ENCODE peak calls at places on chromosome 18, in ten cellular contexts. I is OCI-LY7; O is right cardiac atrium; M is GM23248; A is lower lobe of right lung; P is Panc1; X is naive thymus-derived CD4-positive, alpha-beta T cell; B is CD4-positive, alpha-beta T cell; G is body of pancreas; S is substantia nigra. J is an unnamed sample.

GRCh38 chr18:23225518-23225917 is 90.2 kb downstream of the CABLES1 start:
- DNase-seq in O (no peak), B (no peak), X (no peak), G (no peak), A (no peak), M (peak; percentile 96), I (no peak), P (no peak), S (no peak), J (no peak)

GRCh38 chr18:48036641-48037421 is 106.4 kb upstream of the SMAD2 start:
- DNase-seq in P (no peak), B (no peak), X (no peak), O (no peak), S (no peak), M (peak; percentile 56), A (no peak), G (no peak), I (no peak), J (peak; percentile 54)

GRCh38 chr18:51107594-51108305 is 77.7 kb downstream of the SMAD4 start:
- DNase-seq in A (no peak), O (no peak), X (no peak), B (no peak), G (no peak), S (no peak), P (no peak), M (peak; percentile 22), I (no peak), J (no peak)

GRCh38 chr18:49247786-49248185 is 212.7 kb downstream of the DYM start:
- DNase-seq in X (no peak), B (no peak), G (no peak), M (peak; percentile 44), S (no peak), I (no peak), P (no peak), A (no peak), O (no peak), J (no peak)

GRCh38 chr18:74478316-74478715 is 17.8 kb upstream of the CNDP2 start:
- DNase-seq in G (no peak), M (no peak), P (no peak), B (no peak), A (no peak), S (no peak), X (no peak), I (no peak), O (no peak), J (no peak)

GRCh38 chr18:48050176-48050575 is 119.7 kb upstream of the SMAD2 start:
- DNase-seq in B (no peak), G (no peak), I (no peak), S (no peak), X (no peak), P (no peak), A (peak; percentile 64), M (no peak), O (no peak), J (no peak)

GRCh38 chr18:42048150-42048549 is 93.1 kb downstream of the PIK3C3 start:
- DNase-seq in X (no peak), I (no peak), S (no peak), A (no peak), O (no peak), B (no peak), M (peak; percentile 96), P (no peak), G (no peak), J (no peak)

GRCh38 chr18:67551146-67551545 is 34.6 kb upstream of the DSEL start:
- DNase-seq in A (no peak), X (no peak), P (no peak), B (no peak), M (no peak), S (no peak), G (no peak), I (no peak), O (no peak), J (no peak)

GRCh38 chr18:74944676-74945075 is 264.3 kb downstream of the PTGR3 start:
- DNase-seq in I (no peak), O (no peak), S (no peak), B (no peak), M (no peak), A (no peak), X (no peak), P (peak; percentile 63), G (no peak), J (no peak)

GRCh38 chr18:811192-812122 is 585 bp downstream of the YES1 start:
- DNase-seq in S (no peak), O (no peak), A (peak; percentile 73), I (no peak), P (no peak), M (peak; percentile 70), X (no peak), B (no peak), G (no peak), J (no peak)

GRCh38 chr18:75179819-75180600 is 28.9 kb downstream of the PTGR3 start:
- DNase-seq in G (no peak), M (no peak), B (no peak), S (no peak), O (no peak), P (no peak), I (no peak), X (no peak), A (no peak), J (no peak)

GRCh38 chr18:42931501-42931900 is 184.0 kb downstream of the RIT2 start:
- DNase-seq in B (no peak), I (no peak), P (no peak), A (no peak), X (no peak), M (peak; percentile 67), S (no peak), G (no peak), O (no peak), J (no peak)

GRCh38 chr18:2884706-2885285 is 38.0 kb downstream of the EMILIN2 start:
- DNase-seq in M (no peak), X (no peak), G (no peak), P (no peak), A (no peak), O (no peak), S (no peak), I (no peak), B (no peak), J (no peak)

GRCh38 chr18:34627138-34627920 is 82.8 kb upstream of the DTNA start:
- DNase-seq in O (no peak), S (no peak), G (no peak), X (no peak), P (no peak), A (no peak), B (no peak), I (no peak), M (no peak), J (no peak)

GRCh38 chr18:939167-939566 is 34.5 kb downstream of the ADCYAP1 start:
- DNase-seq in G (no peak), O (no peak), I (no peak), M (no peak), X (no peak), A (no peak), B (no peak), P (no peak), S (no peak), J (no peak)

GRCh38 chr18:5868218-5868904 is 27.0 kb downstream of the TMEM200C start:
- DNase-seq in S (no peak), I (peak; percentile 62), X (no peak), P (peak; percentile 35), G (peak; percentile 79), O (peak; percentile 71), M (peak; percentile 94), A (peak; percentile 59), B (no peak), J (no peak)

GRCh38 chr18:71136487-71136886 is 847.6 kb downstream of the SOCS6 start:
- DNase-seq in I (no peak), P (no peak), M (no peak), G (no peak), X (no peak), B (no peak), A (no peak), O (peak; percentile 29), S (no peak), J (no peak)

GRCh38 chr18:73258375-73259087 is 390.7 kb upstream of the NETO1 start:
- DNase-seq in O (no peak), I (no peak), S (no peak), A (no peak), P (no peak), X (no peak), M (no peak), B (no peak), G (no peak), J (no peak)
- H3K27ac ChIP-seq in O (no peak overlapping the region), I (no peak overlapping the region), S (no peak overlapping the region), A (no peak overlapping the region), P (no peak overlapping the region), X (no peak overlapping the region), M (no peak overlapping the region), B (no peak overlapping the region), G (no peak overlapping the region), J (no peak overlapping the region)

DNA sequence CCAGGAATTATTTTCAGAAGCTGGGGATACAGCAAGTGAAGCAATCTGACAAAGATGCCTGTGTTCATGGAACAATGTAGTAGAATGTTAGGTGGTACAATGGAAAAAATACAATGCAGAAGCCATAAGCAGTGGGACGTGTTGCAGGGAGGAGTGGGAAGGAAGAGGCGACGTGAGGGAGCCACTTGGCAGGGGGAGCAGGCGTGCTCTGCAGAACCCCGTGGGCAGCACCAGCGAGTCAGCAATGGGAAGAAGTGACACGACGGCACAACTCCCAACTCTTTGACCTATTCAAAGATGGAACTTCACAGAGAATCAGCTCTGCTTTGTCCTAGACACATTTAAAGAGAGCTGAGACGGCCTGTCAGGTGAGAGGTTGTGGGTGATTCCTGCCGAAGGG is 30.5 kb downstream of the PRELID3A start:
- DNase-seq in O (no peak), P (no peak), G (no peak), I (no peak), B (no peak), M (no peak), S (no peak), A (no peak), X (no peak), J (no peak)
- H3K27ac ChIP-seq in O (no peak overlapping the region), P (no peak overlapping the region), G (no peak overlapping the region), I (no peak overlapping the region), B (no peak overlapping the region), M (no peak overlapping the region), S (no peak overlapping the region), A (no peak overlapping the region), X (no peak overlapping the region), J (no peak overlapping the region)

GRCh38 chr18:44969214-44969842 is 288.6 kb downstream of the SETBP1 start:
- DNase-seq in B (no peak), A (no peak), O (no peak), I (no peak), M (peak; percentile 19), G (no peak), S (no peak), X (no peak), P (no peak), J (no peak)
- H3K27ac ChIP-seq in B (no peak overlapping the region), A (no peak overlapping the region), O (no peak overlapping the region), I (no peak overlapping the region), M (no peak overlapping the region), G (no peak overlapping the region), S (no peak overlapping the region), X (no peak overlapping the region), P (no peak overlapping the region), J (peak overlapping the region; percentile 19)

DNA sequence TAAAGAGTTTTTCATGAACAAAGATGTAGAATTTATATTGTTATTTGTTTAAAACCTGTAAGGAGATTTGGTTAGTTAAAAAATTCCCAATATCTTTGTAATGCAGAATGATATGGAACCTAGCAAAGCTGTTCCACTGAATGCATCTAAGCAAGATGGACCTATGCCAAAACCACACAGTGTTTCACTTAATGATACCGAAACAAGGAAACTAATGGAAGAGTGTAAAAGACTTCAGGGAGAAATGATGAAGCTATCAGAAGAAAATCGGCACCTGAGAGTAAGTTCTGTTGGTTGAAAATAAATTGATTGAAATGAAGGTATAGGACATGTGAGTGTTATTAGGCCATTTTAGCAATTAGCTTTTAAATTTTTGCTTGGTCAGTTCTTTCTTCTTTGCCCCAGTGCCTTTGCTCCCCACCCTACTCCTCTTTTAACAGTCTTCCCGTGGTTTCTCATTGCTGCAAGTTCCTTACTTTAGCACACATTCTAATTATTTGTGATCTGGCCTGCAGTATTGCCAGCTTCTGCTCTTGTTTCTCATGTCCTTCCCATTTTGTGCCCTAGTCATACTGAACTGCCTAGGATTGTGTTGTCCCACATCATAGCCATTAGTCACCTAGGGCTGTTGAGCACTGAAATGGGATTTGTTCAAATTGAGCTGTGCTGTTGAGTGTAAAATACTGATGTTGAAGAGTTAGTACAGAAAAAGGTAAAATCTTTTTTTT is 36.6 kb downstream of the VAPA start:
- DNase-seq in B (no peak), P (no peak), M (peak; percentile 40), O (no peak), X (no peak), I (no peak), G (no peak), S (no peak), A (no peak), J (no peak)
- H3K27ac ChIP-seq in B (no peak overlapping the region), P (no peak overlapping the region), M (no peak overlapping the region), O (no peak overlapping the region), X (no peak overlapping the region), I (no peak overlapping the region), G (no peak overlapping the region), S (no peak overlapping the region), A (peak overlapping the region; percentile 27), J (no peak overlapping the region)

J was measured in ascending aorta.